ENCODE peak calls at places on chromosomes 13 and 19, in nine cellular contexts. One of them, this sample, is unnamed.

GRCh38 chr13:75850915-75851314 is 214.8 kb downstream of the LMO7 start:
- DNase-seq in thoracic aorta: no peak
- DNase-seq in endothelial cell: no peak
- DNase-seq in fibroblast of mammary gland: peak; percentile 25
- DNase-seq in cardiac fibroblast: no peak
- DNase-seq in cardiac muscle cell: no peak
- DNase-seq in nephron progenitor cell: no peak
- DNase-seq in H9: no peak
- DNase-seq in Peyer's patch: no peak
- DNase-seq in this sample: no peak

GRCh38 chr19:44998025-44998424 is 3.2 kb upstream of the RELB start:
- DNase-seq in nephron progenitor cell: no peak
- DNase-seq in H9: no peak
- DNase-seq in Peyer's patch: no peak
- DNase-seq in thoracic aorta: no peak
- DNase-seq in cardiac fibroblast: no peak
- DNase-seq in fibroblast of mammary gland: no peak
- DNase-seq in endothelial cell: no peak
- DNase-seq in cardiac muscle cell: no peak
- DNase-seq in this sample: no peak

GRCh38 chr13:51967482-51968446 is 43.5 kb downstream of the ATP7B start:
- DNase-seq in fibroblast of mammary gland: no peak
- DNase-seq in nephron progenitor cell: no peak
- DNase-seq in cardiac fibroblast: no peak
- DNase-seq in Peyer's patch: no peak
- DNase-seq in endothelial cell: no peak
- DNase-seq in H9: no peak
- DNase-seq in thoracic aorta: no peak
- DNase-seq in cardiac muscle cell: no peak
- DNase-seq in this sample: no peak

GRCh38 chr13:39370554-39370953 is 232.4 kb downstream of the LHFPL6 start:
- DNase-seq in thoracic aorta: no peak
- DNase-seq in endothelial cell: no peak
- DNase-seq in H9: no peak
- DNase-seq in cardiac muscle cell: no peak
- DNase-seq in nephron progenitor cell: no peak
- DNase-seq in fibroblast of mammary gland: peak; percentile 36
- DNase-seq in Peyer's patch: no peak
- DNase-seq in cardiac fibroblast: peak; percentile 45
- DNase-seq in this sample: no peak

GRCh38 chr19:51468545-51468920 is 9.8 kb upstream of the CEACAM18 start:
- DNase-seq in fibroblast of mammary gland: no peak
- DNase-seq in thoracic aorta: no peak
- DNase-seq in endothelial cell: no peak
- DNase-seq in H9: no peak
- DNase-seq in nephron progenitor cell: no peak
- DNase-seq in cardiac fibroblast: no peak
- DNase-seq in Peyer's patch: peak; percentile 19
- DNase-seq in cardiac muscle cell: no peak
- DNase-seq in this sample: no peak

GRCh38 chr13:35349673-35350278 is 126.7 kb downstream of the MAB21L1 start:
- DNase-seq in H9: no peak
- DNase-seq in fibroblast of mammary gland: peak; percentile 39
- DNase-seq in endothelial cell: no peak
- DNase-seq in thoracic aorta: no peak
- DNase-seq in cardiac fibroblast: no peak
- DNase-seq in Peyer's patch: no peak
- DNase-seq in cardiac muscle cell: peak; percentile 25
- DNase-seq in nephron progenitor cell: no peak
- DNase-seq in this sample: no peak

GRCh38 chr13:19890030-19890429 is 26.6 kb upstream of the ZMYM5 start:
- DNase-seq in H9: no peak
- DNase-seq in nephron progenitor cell: no peak
- DNase-seq in cardiac muscle cell: no peak
- DNase-seq in cardiac fibroblast: no peak
- DNase-seq in thoracic aorta: no peak
- DNase-seq in endothelial cell: no peak
- DNase-seq in fibroblast of mammary gland: no peak
- DNase-seq in Peyer's patch: no peak
- DNase-seq in this sample: no peak

GRCh38 chr13:71260246-71260645 is 606.8 kb downstream of the DACH1 start:
- DNase-seq in cardiac fibroblast: peak; percentile 14
- DNase-seq in cardiac muscle cell: no peak
- DNase-seq in H9: no peak
- DNase-seq in thoracic aorta: no peak
- DNase-seq in nephron progenitor cell: no peak
- DNase-seq in fibroblast of mammary gland: no peak
- DNase-seq in endothelial cell: no peak
- DNase-seq in Peyer's patch: no peak
- DNase-seq in this sample: no peak

GRCh38 chr13:73850104-73850898 is 283.9 kb downstream of the KLF12 start:
- DNase-seq in nephron progenitor cell: no peak
- DNase-seq in H9: no peak
- DNase-seq in Peyer's patch: no peak
- DNase-seq in thoracic aorta: no peak
- DNase-seq in cardiac fibroblast: no peak
- DNase-seq in endothelial cell: no peak
- DNase-seq in fibroblast of mammary gland: no peak
- DNase-seq in cardiac muscle cell: no peak
- DNase-seq in this sample: no peak

GRCh38 chr19:1582201-1582600 is 10.5 kb downstream of the MBD3 start:
- DNase-seq in cardiac muscle cell: no peak
- DNase-seq in fibroblast of mammary gland: no peak
- DNase-seq in H9: no peak
- DNase-seq in endothelial cell: no peak
- DNase-seq in Peyer's patch: no peak
- DNase-seq in cardiac fibroblast: no peak
- DNase-seq in nephron progenitor cell: no peak
- DNase-seq in thoracic aorta: no peak
- DNase-seq in this sample: no peak

GRCh38 chr19:54201980-54202379 is 1.3 kb downstream of the RPS9 start:
- DNase-seq in endothelial cell: no peak
- DNase-seq in H9: no peak
- DNase-seq in cardiac muscle cell: peak; percentile 45
- DNase-seq in Peyer's patch: no peak
- DNase-seq in nephron progenitor cell: no peak
- DNase-seq in cardiac fibroblast: peak; percentile 27
- DNase-seq in fibroblast of mammary gland: no peak
- DNase-seq in thoracic aorta: no peak
- DNase-seq in this sample: no peak

GRCh38 chr19:48543121-48543710 is 8.8 kb upstream of the SULT2B1 start:
- DNase-seq in H9: peak; percentile 50
- DNase-seq in cardiac muscle cell: peak; percentile 54
- DNase-seq in fibroblast of mammary gland: peak; percentile 62
- DNase-seq in endothelial cell: no peak
- DNase-seq in thoracic aorta: no peak
- DNase-seq in nephron progenitor cell: no peak
- DNase-seq in Peyer's patch: peak; percentile 51
- DNase-seq in cardiac fibroblast: peak; percentile 73
- DNase-seq in this sample: no peak

GRCh38 chr19:18109731-18110671 is 12.4 kb downstream of the MAST3 start:
- DNase-seq in thoracic aorta: no peak
- DNase-seq in endothelial cell: no peak
- DNase-seq in nephron progenitor cell: peak; percentile 73
- DNase-seq in Peyer's patch: peak; percentile 83
- DNase-seq in cardiac fibroblast: no peak
- DNase-seq in H9: peak; percentile 53
- DNase-seq in fibroblast of mammary gland: no peak
- DNase-seq in cardiac muscle cell: no peak
- DNase-seq in this sample: no peak

GRCh38 chr13:91368676-91369425 is 21.4 kb downstream of the MIR17HG start:
- DNase-seq in nephron progenitor cell: no peak
- DNase-seq in H9: no peak
- DNase-seq in Peyer's patch: no peak
- DNase-seq in fibroblast of mammary gland: peak; percentile 50
- DNase-seq in cardiac muscle cell: peak; percentile 14
- DNase-seq in endothelial cell: no peak
- DNase-seq in cardiac fibroblast: peak; percentile 28
- DNase-seq in thoracic aorta: no peak
- DNase-seq in this sample: no peak

GRCh38 chr13:46936525-46936924 is 39.7 kb upstream of the HTR2A start:
- DNase-seq in endothelial cell: no peak
- DNase-seq in Peyer's patch: no peak
- DNase-seq in thoracic aorta: no peak
- DNase-seq in fibroblast of mammary gland: no peak
- DNase-seq in cardiac muscle cell: no peak
- DNase-seq in cardiac fibroblast: no peak
- DNase-seq in H9: no peak
- DNase-seq in nephron progenitor cell: no peak
- DNase-seq in this sample: no peak

GRCh38 chr19:44737238-44738160 is 11.0 kb upstream of the BCL3 start:
- DNase-seq in H9: peak; percentile 33
- DNase-seq in nephron progenitor cell: no peak
- DNase-seq in cardiac fibroblast: peak; percentile 42
- DNase-seq in endothelial cell: no peak
- DNase-seq in fibroblast of mammary gland: peak; percentile 91
- DNase-seq in thoracic aorta: no peak
- DNase-seq in cardiac muscle cell: peak; percentile 75
- DNase-seq in Peyer's patch: no peak
- DNase-seq in this sample: no peak

GRCh38 chr19:55147408-55148251 is 1.4 kb downstream of the TNNT1 start:
- DNase-seq in cardiac fibroblast: no peak
- DNase-seq in H9: peak; percentile 61
- DNase-seq in thoracic aorta: no peak
- DNase-seq in cardiac muscle cell: no peak
- DNase-seq in fibroblast of mammary gland: no peak
- DNase-seq in endothelial cell: no peak
- DNase-seq in nephron progenitor cell: no peak
- DNase-seq in Peyer's patch: no peak
- DNase-seq in this sample: no peak

DNA sequence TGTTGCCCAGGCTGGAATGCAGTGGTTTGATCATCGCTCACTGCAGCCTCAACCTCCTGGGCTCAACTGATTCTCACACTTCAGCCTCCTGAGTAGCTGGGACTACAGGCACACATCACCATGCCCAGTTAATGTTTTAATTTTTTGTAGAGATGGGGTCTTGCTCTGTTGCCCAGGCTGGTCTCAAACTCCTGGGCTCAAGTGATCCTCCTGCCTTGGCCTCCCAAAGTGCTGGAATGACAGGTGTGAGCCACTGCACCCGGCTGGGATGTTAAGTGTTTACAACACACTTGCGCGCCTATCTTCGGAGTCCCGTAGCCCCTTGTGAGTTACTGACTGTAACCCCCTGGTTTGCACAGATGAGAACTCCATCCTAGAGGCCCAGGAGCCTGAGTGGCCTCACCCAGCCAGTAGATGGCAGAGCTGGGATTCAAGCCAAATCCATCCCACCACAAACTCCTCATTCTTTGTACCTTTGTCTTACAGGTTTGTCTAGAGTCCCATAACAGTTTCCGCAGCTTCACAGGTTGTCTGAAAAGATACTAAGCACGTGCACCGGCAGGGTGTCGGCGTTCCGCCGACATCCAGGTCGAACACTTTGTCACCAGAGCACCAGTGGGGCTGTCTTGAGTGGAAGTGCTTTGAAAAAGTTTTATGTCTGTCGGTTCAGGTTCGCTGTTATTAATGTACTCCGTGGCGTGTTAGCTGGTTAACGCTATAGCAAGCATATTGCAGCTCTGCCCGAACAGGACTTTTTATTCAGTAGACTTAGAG is 14.7 kb downstream of the MAG start:
- DNase-seq in nephron progenitor cell: no peak
- DNase-seq in fibroblast of mammary gland: no peak
- DNase-seq in cardiac fibroblast: no peak
- DNase-seq in H9: peak; percentile 66
- DNase-seq in thoracic aorta: no peak
- DNase-seq in endothelial cell: peak; percentile 37
- DNase-seq in cardiac muscle cell: no peak
- DNase-seq in Peyer's patch: no peak
- DNase-seq in this sample: no peak
- TF ChIP-seq CTCF in nephron progenitor cell: peak; percentile 37
- TF ChIP-seq CTCF in fibroblast of mammary gland: no peak
- TF ChIP-seq CTCF in cardiac fibroblast: no peak
- TF ChIP-seq CTCF in H9: peak; percentile 69
- TF ChIP-seq CTCF in thoracic aorta: no peak
- TF ChIP-seq CTCF in endothelial cell: no peak
- TF ChIP-seq CTCF in cardiac muscle cell: peak; percentile 15
- TF ChIP-seq CTCF in Peyer's patch: no peak
- TF ChIP-seq CTCF in this sample: peak; percentile 43

GRCh38 chr13:65719831-65720230 is 1510.3 kb downstream of the PCDH9 start:
- DNase-seq in Peyer's patch: no peak
- DNase-seq in fibroblast of mammary gland: no peak
- DNase-seq in thoracic aorta: no peak
- DNase-seq in H9: no peak
- DNase-seq in cardiac muscle cell: no peak
- DNase-seq in nephron progenitor cell: no peak
- DNase-seq in cardiac fibroblast: no peak
- DNase-seq in endothelial cell: no peak
- DNase-seq in this sample: no peak
- TF ChIP-seq CTCF in Peyer's patch: no peak
- TF ChIP-seq CTCF in fibroblast of mammary gland: no peak
- TF ChIP-seq CTCF in thoracic aorta: no peak
- TF ChIP-seq CTCF in H9: no peak
- TF ChIP-seq CTCF in cardiac muscle cell: no peak
- TF ChIP-seq CTCF in nephron progenitor cell: no peak
- TF ChIP-seq CTCF in cardiac fibroblast: no peak
- TF ChIP-seq CTCF in endothelial cell: no peak
- TF ChIP-seq CTCF in this sample: no peak

DNA sequence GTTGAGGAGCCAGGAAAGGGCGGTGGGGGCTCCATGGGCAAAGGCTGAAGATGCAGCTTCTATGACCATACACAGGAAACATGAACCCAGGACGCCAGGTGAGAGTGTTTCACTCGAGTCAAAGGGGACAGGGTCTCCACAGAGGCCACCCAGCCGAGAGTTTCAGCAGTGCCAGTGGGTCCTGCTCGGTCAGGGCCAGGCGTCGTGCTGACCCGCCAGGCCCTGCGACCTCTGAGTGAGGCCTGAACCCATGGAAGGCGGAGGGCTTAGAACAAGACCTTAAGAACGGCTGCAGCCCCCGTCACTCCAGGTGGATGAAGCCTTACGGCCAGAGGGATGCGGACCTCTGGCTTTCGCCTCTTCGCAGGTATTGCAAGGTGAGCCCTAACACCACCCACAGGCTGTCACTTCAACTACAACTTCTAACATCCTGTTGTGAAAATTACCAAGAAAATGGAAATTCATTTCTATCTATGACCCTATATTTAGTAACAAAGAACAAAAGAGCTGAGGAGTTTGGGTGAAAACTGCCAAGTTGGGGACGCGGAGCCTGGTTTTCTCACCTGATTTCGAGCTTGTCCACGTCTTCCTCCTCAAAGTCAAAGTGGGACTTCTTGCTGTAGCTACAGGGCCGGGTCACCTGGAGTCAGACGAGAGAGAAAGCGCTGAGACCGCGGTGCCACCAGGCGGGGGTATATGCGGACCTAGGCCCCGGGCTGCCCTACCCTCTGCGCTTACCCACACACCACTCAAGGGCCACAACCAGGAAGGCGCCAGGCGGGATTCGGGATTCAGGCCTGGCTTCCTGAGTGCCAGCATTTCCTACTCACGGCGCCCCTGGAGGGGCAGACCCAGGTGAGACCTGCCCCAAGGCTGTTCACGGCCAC is 50.1 kb upstream of the C13orf46 start:
- DNase-seq in H9: no peak
- DNase-seq in cardiac fibroblast: no peak
- DNase-seq in thoracic aorta: no peak
- DNase-seq in endothelial cell: no peak
- DNase-seq in Peyer's patch: no peak
- DNase-seq in cardiac muscle cell: no peak
- DNase-seq in nephron progenitor cell: no peak
- DNase-seq in fibroblast of mammary gland: no peak
- DNase-seq in this sample: no peak
- TF ChIP-seq CTCF in H9: peak; percentile 34
- TF ChIP-seq CTCF in cardiac fibroblast: no peak
- TF ChIP-seq CTCF in thoracic aorta: no peak
- TF ChIP-seq CTCF in endothelial cell: no peak
- TF ChIP-seq CTCF in Peyer's patch: no peak
- TF ChIP-seq CTCF in cardiac muscle cell: no peak
- TF ChIP-seq CTCF in nephron progenitor cell: no peak
- TF ChIP-seq CTCF in fibroblast of mammary gland: no peak
- TF ChIP-seq CTCF in this sample: no peak

GRCh38 chr13:37138169-37138568 is 32.7 kb upstream of the CSNK1A1L start:
- DNase-seq in H9: peak; percentile 43
- DNase-seq in endothelial cell: no peak
- DNase-seq in nephron progenitor cell: peak; percentile 2
- DNase-seq in fibroblast of mammary gland: peak; percentile 84
- DNase-seq in Peyer's patch: no peak
- DNase-seq in cardiac fibroblast: peak; percentile 67
- DNase-seq in thoracic aorta: no peak
- DNase-seq in cardiac muscle cell: peak; percentile 59
- DNase-seq in this sample: no peak
- TF ChIP-seq CTCF in H9: peak; percentile 63
- TF ChIP-seq CTCF in endothelial cell: no peak
- TF ChIP-seq CTCF in nephron progenitor cell: no peak
- TF ChIP-seq CTCF in fibroblast of mammary gland: peak; percentile 56
- TF ChIP-seq CTCF in Peyer's patch: no peak
- TF ChIP-seq CTCF in cardiac fibroblast: peak; percentile 32
- TF ChIP-seq CTCF in thoracic aorta: no peak
- TF ChIP-seq CTCF in cardiac muscle cell: peak; percentile 37
- TF ChIP-seq CTCF in this sample: peak; percentile 38